ENCODE peak calls at places on chromosomes 5 and 9, in five cellular contexts. One of them, this sample, is unnamed.

GRCh38 chr9:109166171-109166770 is 778 bp downstream of the FRRS1L start:
- DNase-seq in fibroblast of gingiva: no peak
- DNase-seq in endothelial cell: no peak
- DNase-seq in amniotic epithelial cell: no peak
- DNase-seq in AG09319: no peak
- DNase-seq in this sample: no peak

GRCh38 chr5:6452622-6453504 is 4.2 kb downstream of the UBE2QL1 start:
- DNase-seq in amniotic epithelial cell: no peak
- DNase-seq in endothelial cell: no peak
- DNase-seq in AG09319: no peak
- DNase-seq in fibroblast of gingiva: no peak
- DNase-seq in this sample: no peak

GRCh38 chr5:87113848-87114247 is 153.8 kb upstream of the RASA1 start:
- DNase-seq in AG09319: peak; percentile 44
- DNase-seq in endothelial cell: no peak
- DNase-seq in fibroblast of gingiva: peak; percentile 34
- DNase-seq in amniotic epithelial cell: peak; percentile 85
- DNase-seq in this sample: peak; percentile 84

GRCh38 chr9:79667716-79668458 is 96.1 kb downstream of the TLE4 start:
- DNase-seq in fibroblast of gingiva: no peak
- DNase-seq in AG09319: no peak
- DNase-seq in amniotic epithelial cell: no peak
- DNase-seq in endothelial cell: no peak
- DNase-seq in this sample: no peak

GRCh38 chr5:74056789-74057164 is 430.8 kb downstream of the ARHGEF28 start:
- DNase-seq in amniotic epithelial cell: peak; percentile 47
- DNase-seq in endothelial cell: no peak
- DNase-seq in AG09319: no peak
- DNase-seq in fibroblast of gingiva: peak; percentile 8
- DNase-seq in this sample: peak; percentile 40

GRCh38 chr5:27311544-27311943 is 273.2 kb upstream of the CDH9 start:
- DNase-seq in AG09319: no peak
- DNase-seq in fibroblast of gingiva: peak; percentile 5
- DNase-seq in amniotic epithelial cell: peak; percentile 84
- DNase-seq in endothelial cell: no peak
- DNase-seq in this sample: peak; percentile 53

GRCh38 chr5:6365977-6366590 is 12.3 kb downstream of the MED10 start:
- DNase-seq in amniotic epithelial cell: no peak
- DNase-seq in fibroblast of gingiva: no peak
- DNase-seq in AG09319: no peak
- DNase-seq in endothelial cell: no peak
- DNase-seq in this sample: no peak

GRCh38 chr9:35510745-35511428 is 21.0 kb downstream of the RUSC2 start:
- DNase-seq in endothelial cell: no peak
- DNase-seq in fibroblast of gingiva: peak; percentile 99
- DNase-seq in AG09319: peak; percentile 95
- DNase-seq in amniotic epithelial cell: peak; percentile 92
- DNase-seq in this sample: peak; percentile 100

GRCh38 chr5:177434942-177435738 is 8.7 kb downstream of the GRK6 start:
- DNase-seq in fibroblast of gingiva: no peak
- DNase-seq in amniotic epithelial cell: no peak
- DNase-seq in endothelial cell: no peak
- DNase-seq in AG09319: no peak
- DNase-seq in this sample: no peak

GRCh38 chr9:82597225-82598158 is 465.4 kb downstream of the RASEF start:
- DNase-seq in AG09319: no peak
- DNase-seq in amniotic epithelial cell: no peak
- DNase-seq in fibroblast of gingiva: no peak
- DNase-seq in endothelial cell: no peak
- DNase-seq in this sample: no peak

GRCh38 chr5:34015120-34015807 is 7.4 kb upstream of the AMACR start:
- DNase-seq in AG09319: no peak
- DNase-seq in amniotic epithelial cell: no peak
- DNase-seq in fibroblast of gingiva: no peak
- DNase-seq in endothelial cell: no peak
- DNase-seq in this sample: no peak

GRCh38 chr5:132323202-132323601 is 29.0 kb downstream of the SLC22A4 start:
- DNase-seq in fibroblast of gingiva: no peak
- DNase-seq in amniotic epithelial cell: no peak
- DNase-seq in AG09319: no peak
- DNase-seq in endothelial cell: no peak
- DNase-seq in this sample: no peak

GRCh38 chr9:131657456-131657855 is 82.4 kb downstream of the RAPGEF1 start:
- DNase-seq in endothelial cell: no peak
- DNase-seq in fibroblast of gingiva: no peak
- DNase-seq in AG09319: no peak
- DNase-seq in amniotic epithelial cell: no peak
- DNase-seq in this sample: no peak

GRCh38 chr5:145825751-145826180 is 9.4 kb downstream of the PRELID2 start:
- DNase-seq in endothelial cell: peak; percentile 8
- DNase-seq in AG09319: peak; percentile 40
- DNase-seq in fibroblast of gingiva: peak; percentile 46
- DNase-seq in amniotic epithelial cell: peak; percentile 60
- DNase-seq in this sample: peak; percentile 58

GRCh38 chr5:92309336-92309991 is 926.3 kb upstream of the ARRDC3 start:
- DNase-seq in amniotic epithelial cell: peak; percentile 60
- DNase-seq in AG09319: peak; percentile 14
- DNase-seq in endothelial cell: no peak
- DNase-seq in fibroblast of gingiva: peak; percentile 50
- DNase-seq in this sample: peak; percentile 41

GRCh38 chr5:158977642-158978041 is 122.1 kb downstream of the EBF1 start:
- DNase-seq in AG09319: no peak
- DNase-seq in fibroblast of gingiva: no peak
- DNase-seq in endothelial cell: no peak
- DNase-seq in amniotic epithelial cell: no peak
- DNase-seq in this sample: no peak

GRCh38 chr5:103475629-103476240 is 86.9 kb downstream of the NUDT12 start:
- DNase-seq in fibroblast of gingiva: peak; percentile 34
- DNase-seq in endothelial cell: no peak
- DNase-seq in AG09319: no peak
- DNase-seq in amniotic epithelial cell: peak; percentile 53
- DNase-seq in this sample: peak; percentile 58

GRCh38 chr5:56183507-56183906 is 49.6 kb downstream of the ANKRD55 start:
- DNase-seq in amniotic epithelial cell: peak; percentile 93
- DNase-seq in fibroblast of gingiva: peak; percentile 73
- DNase-seq in AG09319: peak; percentile 59
- DNase-seq in endothelial cell: no peak
- DNase-seq in this sample: peak; percentile 83

GRCh38 chr5:33282696-33283095 is 158.1 kb upstream of the TARS1 start:
- DNase-seq in fibroblast of gingiva: no peak
- DNase-seq in AG09319: no peak
- DNase-seq in amniotic epithelial cell: no peak
- DNase-seq in endothelial cell: no peak
- DNase-seq in this sample: no peak

GRCh38 chr9:95379630-95380029 is 62.1 kb upstream of the FANCC start:
- DNase-seq in fibroblast of gingiva: no peak
- DNase-seq in endothelial cell: no peak
- DNase-seq in AG09319: no peak
- DNase-seq in amniotic epithelial cell: no peak
- DNase-seq in this sample: no peak

GRCh38 chr5:56288880-56289601 is 55.9 kb upstream of the ANKRD55 start:
- DNase-seq in amniotic epithelial cell: no peak
- DNase-seq in fibroblast of gingiva: no peak
- DNase-seq in endothelial cell: no peak
- DNase-seq in AG09319: no peak
- DNase-seq in this sample: no peak

GRCh38 chr5:141465351-141465750 is 10.4 kb upstream of the PCDHGC3 start:
- DNase-seq in endothelial cell: no peak
- DNase-seq in amniotic epithelial cell: peak; percentile 61
- DNase-seq in AG09319: no peak
- DNase-seq in fibroblast of gingiva: no peak
- DNase-seq in this sample: peak; percentile 76

GRCh38 chr9:123614503-123615258 is 258.7 kb downstream of the CRB2 start:
- DNase-seq in fibroblast of gingiva: no peak
- DNase-seq in amniotic epithelial cell: peak; percentile 21
- DNase-seq in endothelial cell: no peak
- DNase-seq in AG09319: no peak
- DNase-seq in this sample: no peak